ENCODE peak calls at places on chromosomes 12 and 14, in eight cellular contexts. One of them, this sample, is unnamed.

GRCh38 chr12:12282761-12283160 is 15.9 kb upstream of the LRP6 start:
- DNase-seq in AG20443: peak
- DNase-seq in hepatocyte: no peak
- DNase-seq in GM23248: peak
- DNase-seq in germinal center: no peak
- DNase-seq in effector CD4-positive, alpha-beta T cell: no peak
- DNase-seq in bronchial epithelial cell: peak
- DNase-seq in CD4-positive, alpha-beta memory T cell: no peak
- DNase-seq in this sample: peak

GRCh38 chr12:18323159-18323558 is 61.8 kb downstream of the PIK3C2G start:
- DNase-seq in hepatocyte: no peak
- DNase-seq in germinal center: no peak
- DNase-seq in AG20443: peak
- DNase-seq in bronchial epithelial cell: no peak
- DNase-seq in effector CD4-positive, alpha-beta T cell: no peak
- DNase-seq in CD4-positive, alpha-beta memory T cell: no peak
- DNase-seq in GM23248: peak
- DNase-seq in this sample: no peak

GRCh38 chr12:81757731-81758325 is 1.3 kb downstream of the PPFIA2 start:
- DNase-seq in bronchial epithelial cell: no peak
- DNase-seq in CD4-positive, alpha-beta memory T cell: no peak
- DNase-seq in AG20443: no peak
- DNase-seq in GM23248: no peak
- DNase-seq in hepatocyte: no peak
- DNase-seq in effector CD4-positive, alpha-beta T cell: no peak
- DNase-seq in germinal center: no peak
- DNase-seq in this sample: no peak

GRCh38 chr12:113366827-113367226 is 8.4 kb downstream of the PLBD2 start:
- DNase-seq in GM23248: no peak
- DNase-seq in germinal center: no peak
- DNase-seq in bronchial epithelial cell: no peak
- DNase-seq in hepatocyte: no peak
- DNase-seq in CD4-positive, alpha-beta memory T cell: no peak
- DNase-seq in effector CD4-positive, alpha-beta T cell: no peak
- DNase-seq in AG20443: no peak
- DNase-seq in this sample: no peak

GRCh38 chr12:129064201-129064881 is 211.1 kb downstream of the GLT1D1 start:
- DNase-seq in bronchial epithelial cell: no peak
- DNase-seq in CD4-positive, alpha-beta memory T cell: no peak
- DNase-seq in GM23248: no peak
- DNase-seq in hepatocyte: no peak
- DNase-seq in effector CD4-positive, alpha-beta T cell: no peak
- DNase-seq in AG20443: no peak
- DNase-seq in germinal center: no peak
- DNase-seq in this sample: no peak

GRCh38 chr14:74569826-74570591 is 42.0 kb downstream of the LTBP2 start:
- DNase-seq in AG20443: no peak
- DNase-seq in effector CD4-positive, alpha-beta T cell: no peak
- DNase-seq in germinal center: no peak
- DNase-seq in bronchial epithelial cell: peak
- DNase-seq in CD4-positive, alpha-beta memory T cell: no peak
- DNase-seq in hepatocyte: peak
- DNase-seq in GM23248: peak
- DNase-seq in this sample: peak

GRCh38 chr14:35374273-35374681 is 30.3 kb downstream of the NFKBIA start:
- DNase-seq in CD4-positive, alpha-beta memory T cell: no peak
- DNase-seq in hepatocyte: peak
- DNase-seq in AG20443: peak
- DNase-seq in GM23248: peak
- DNase-seq in bronchial epithelial cell: peak
- DNase-seq in germinal center: no peak
- DNase-seq in effector CD4-positive, alpha-beta T cell: no peak
- DNase-seq in this sample: peak

GRCh38 chr12:75571204-75571603 is 59.8 kb upstream of the KRR1 start:
- DNase-seq in GM23248: no peak
- DNase-seq in effector CD4-positive, alpha-beta T cell: no peak
- DNase-seq in bronchial epithelial cell: no peak
- DNase-seq in germinal center: no peak
- DNase-seq in AG20443: no peak
- DNase-seq in hepatocyte: no peak
- DNase-seq in CD4-positive, alpha-beta memory T cell: no peak
- DNase-seq in this sample: no peak

GRCh38 chr14:85534435-85534834 is 4.5 kb downstream of the FLRT2 start:
- DNase-seq in germinal center: no peak
- DNase-seq in CD4-positive, alpha-beta memory T cell: no peak
- DNase-seq in hepatocyte: peak
- DNase-seq in bronchial epithelial cell: no peak
- DNase-seq in effector CD4-positive, alpha-beta T cell: no peak
- DNase-seq in GM23248: peak
- DNase-seq in AG20443: no peak
- DNase-seq in this sample: peak

GRCh38 chr12:111409403-111410228 is 3.9 kb downstream of the SH2B3 start:
- DNase-seq in effector CD4-positive, alpha-beta T cell: no peak
- DNase-seq in hepatocyte: no peak
- DNase-seq in GM23248: peak
- DNase-seq in bronchial epithelial cell: no peak
- DNase-seq in germinal center: no peak
- DNase-seq in CD4-positive, alpha-beta memory T cell: no peak
- DNase-seq in AG20443: peak
- DNase-seq in this sample: peak

GRCh38 chr12:85405781-85406522 is 125.9 kb downstream of the ALX1 start:
- DNase-seq in effector CD4-positive, alpha-beta T cell: no peak
- DNase-seq in bronchial epithelial cell: no peak
- DNase-seq in CD4-positive, alpha-beta memory T cell: no peak
- DNase-seq in GM23248: peak
- DNase-seq in AG20443: peak
- DNase-seq in hepatocyte: no peak
- DNase-seq in germinal center: no peak
- DNase-seq in this sample: peak

GRCh38 chr12:116880817-116881324 is 370 bp downstream of the HRK start:
- DNase-seq in AG20443: peak
- DNase-seq in bronchial epithelial cell: no peak
- DNase-seq in germinal center: peak
- DNase-seq in CD4-positive, alpha-beta memory T cell: peak
- DNase-seq in hepatocyte: peak
- DNase-seq in effector CD4-positive, alpha-beta T cell: no peak
- DNase-seq in GM23248: peak
- DNase-seq in this sample: peak

GRCh38 chr12:5171701-5172100 is 128.0 kb downstream of the KCNA5 start:
- DNase-seq in hepatocyte: peak
- DNase-seq in effector CD4-positive, alpha-beta T cell: no peak
- DNase-seq in germinal center: no peak
- DNase-seq in AG20443: peak
- DNase-seq in bronchial epithelial cell: peak
- DNase-seq in GM23248: peak
- DNase-seq in CD4-positive, alpha-beta memory T cell: no peak
- DNase-seq in this sample: peak

GRCh38 chr14:70707138-70708038 is 65.7 kb downstream of the TTC9 start:
- DNase-seq in CD4-positive, alpha-beta memory T cell: no peak
- DNase-seq in AG20443: peak
- DNase-seq in germinal center: no peak
- DNase-seq in hepatocyte: peak
- DNase-seq in GM23248: peak
- DNase-seq in bronchial epithelial cell: peak
- DNase-seq in effector CD4-positive, alpha-beta T cell: no peak
- DNase-seq in this sample: peak

GRCh38 chr14:69441948-69442347 is 42.6 kb upstream of the PLEKHD1 start:
- DNase-seq in GM23248: no peak
- DNase-seq in bronchial epithelial cell: no peak
- DNase-seq in germinal center: peak
- DNase-seq in hepatocyte: no peak
- DNase-seq in AG20443: no peak
- DNase-seq in effector CD4-positive, alpha-beta T cell: no peak
- DNase-seq in CD4-positive, alpha-beta memory T cell: no peak
- DNase-seq in this sample: no peak

GRCh38 chr12:93146278-93146939 is 217.3 kb upstream of the EEA1 start:
- DNase-seq in effector CD4-positive, alpha-beta T cell: no peak
- DNase-seq in GM23248: no peak
- DNase-seq in germinal center: no peak
- DNase-seq in AG20443: no peak
- DNase-seq in bronchial epithelial cell: peak
- DNase-seq in CD4-positive, alpha-beta memory T cell: no peak
- DNase-seq in hepatocyte: peak
- DNase-seq in this sample: peak